ENCODE peak calls at places on chromosomes 7 and 10, in five cellular contexts. X is effector memory CD4-positive, alpha-beta T cell; Q is colonic mucosa; R is cardiac muscle cell; I is left ventricle myocardium inferior. H is an unnamed sample.

GRCh38 chr10:69363666-69364065 is 53.1 kb downstream of the TACR2 start:
- DNase-seq in X (no peak), Q (no peak), R (no peak), I (no peak), H (no peak)

GRCh38 chr7:39761435-39761834 is 138.1 kb downstream of the RALA start:
- DNase-seq in X (no peak), Q (no peak), R (no peak), I (no peak), H (no peak)

GRCh38 chr10:35195361-35196306 is 69.0 kb downstream of the CREM start:
- DNase-seq in X (peak; percentile 73), Q (peak; percentile 72), R (peak; percentile 98), I (peak; percentile 41), H (peak; percentile 97)

GRCh38 chr10:69838853-69839252 is 37.1 kb downstream of the COL13A1 start:
- DNase-seq in X (no peak), Q (no peak), R (peak; percentile 83), I (no peak), H (no peak)

GRCh38 chr10:43259248-43259980 is 7.5 kb downstream of the RASGEF1A start:
- DNase-seq in X (no peak), Q (no peak), R (no peak), I (no peak), H (no peak)

GRCh38 chr7:8117195-8117594 is 144.8 kb downstream of the ICA1 start:
- DNase-seq in X (no peak), Q (no peak), R (no peak), I (no peak), H (no peak)

GRCh38 chr7:111168182-111168581 is 77.3 kb downstream of the LRRN3 start:
- DNase-seq in X (no peak), Q (no peak), R (peak; percentile 23), I (no peak), H (no peak)

GRCh38 chr7:152512711-152513110 is 76.9 kb upstream of the KMT2C start:
- DNase-seq in X (no peak), Q (no peak), R (no peak), I (no peak), H (peak; percentile 21)

GRCh38 chr10:72792288-72792687 is 100.3 kb downstream of the MCU start:
- DNase-seq in X (no peak), Q (no peak), R (no peak), I (no peak), H (no peak)

GRCh38 chr10:15369642-15370211 is 1.4 kb downstream of the FAM171A1 start:
- DNase-seq in X (no peak), Q (peak; percentile 43), R (peak; percentile 36), I (peak; percentile 26), H (no peak)

GRCh38 chr7:101835136-101835535 is 17.7 kb downstream of the CUX1 start:
- DNase-seq in X (no peak), Q (no peak), R (no peak), I (no peak), H (no peak)

GRCh38 chr10:92110039-92110794 is 180.7 kb downstream of the CPEB3 start:
- DNase-seq in X (no peak), Q (no peak), R (peak; percentile 68), I (no peak), H (no peak)

GRCh38 chr10:92108747-92109146 is 182.1 kb downstream of the CPEB3 start:
- DNase-seq in X (no peak), Q (no peak), R (no peak), I (no peak), H (no peak)

GRCh38 chr10:92114201-92114600 is 176.7 kb downstream of the CPEB3 start:
- DNase-seq in X (no peak), Q (no peak), R (no peak), I (no peak), H (no peak)

GRCh38 chr10:92111336-92111939 is 179.4 kb downstream of the CPEB3 start:
- DNase-seq in X (no peak), Q (no peak), R (no peak), I (no peak), H (no peak)

GRCh38 chr10:92112462-92112861 is 178.4 kb downstream of the CPEB3 start:
- DNase-seq in X (no peak), Q (no peak), R (no peak), I (no peak), H (no peak)
- H3K27ac ChIP-seq in X (no peak overlapping the region), Q (no peak overlapping the region), R (no peak overlapping the region), I (no peak overlapping the region), H (no peak overlapping the region)

DNA sequence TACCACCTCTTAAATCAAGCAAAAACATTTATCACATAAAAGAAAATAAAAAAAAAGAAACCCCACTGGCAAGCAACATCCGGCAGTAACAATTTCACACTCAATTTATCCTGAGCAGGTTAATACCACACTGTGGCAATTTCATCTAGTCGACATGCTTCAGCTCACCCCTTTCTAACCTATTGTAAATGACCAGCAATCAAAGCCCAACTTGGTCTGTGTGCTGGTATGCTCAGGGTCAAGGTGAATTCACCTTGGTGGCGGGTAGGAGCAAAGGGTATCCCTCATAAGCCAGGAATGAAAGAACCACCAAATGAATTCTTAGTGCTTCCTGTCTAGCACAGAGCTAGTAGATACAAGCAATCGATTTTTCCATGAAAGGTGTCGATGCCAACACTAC is 109.1 kb upstream of the AFAP1L2 start:
- DNase-seq in X (no peak), Q (no peak), R (no peak), I (no peak), H (peak; percentile 56)
- H3K4me1 ChIP-seq in X (peaks cover 8% of the 10 kb centered on the region), Q (peaks cover 2% of the 10 kb centered on the region), R (peaks cover 27% of the 10 kb centered on the region), I (peaks cover 97% of the 10 kb centered on the region), H (peaks cover 83% of the 10 kb centered on the region)

GRCh38 chr10:93481213-93481930 is 762 bp downstream of the MYOF start:
- DNase-seq in X (no peak), Q (no peak), R (no peak), I (no peak), H (no peak)

GRCh38 chr10:93481931-93482834 is at the start of gene MYOF:
- DNase-seq in X (no peak), Q (peak; percentile 80), R (peak; percentile 90), I (peak; percentile 33), H (no peak)

GRCh38 chr10:93475871-93476270 is 6.3 kb downstream of the MYOF start:
- DNase-seq in X (no peak), Q (peak; percentile 75), R (no peak), I (no peak), H (no peak)

GRCh38 chr10:93476756-93477155 is 5.4 kb downstream of the MYOF start:
- DNase-seq in X (no peak), Q (no peak), R (no peak), I (no peak), H (no peak)

DNA sequence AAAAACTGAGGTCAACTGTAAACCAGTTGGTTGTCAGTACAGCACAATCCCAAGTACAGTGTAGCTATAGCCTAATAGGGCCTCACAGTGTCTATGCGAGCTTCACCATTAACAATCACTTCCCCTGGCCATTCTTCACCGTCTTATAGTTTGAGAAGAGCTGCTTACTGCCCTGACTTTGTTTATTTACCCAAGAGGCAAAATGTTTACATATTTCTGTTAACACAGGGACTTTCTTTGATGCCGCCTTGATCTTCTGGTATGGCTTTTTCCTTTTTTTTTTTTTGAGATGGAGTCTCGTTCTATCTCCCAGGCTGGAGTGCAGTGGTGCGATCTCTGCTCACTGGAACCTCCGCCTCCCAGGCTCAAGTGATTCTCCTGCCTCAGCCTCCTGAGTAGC is 3.3 kb downstream of the MYOF start:
- DNase-seq in X (no peak), Q (no peak), R (no peak), I (no peak), H (no peak)
- H3K27ac ChIP-seq in X (no peak overlapping the region), Q (no peak overlapping the region), R (no peak overlapping the region), I (no peak overlapping the region), H (no peak overlapping the region)

GRCh38 chr10:132229834-132230556 is 43.2 kb downstream of the DPYSL4 start:
- DNase-seq in X (no peak), Q (peak; percentile 51), R (peak; percentile 15), I (no peak), H (peak; percentile 37)
- H3K4me1 ChIP-seq in X (peaks cover 6% of the 10 kb centered on the region), Q (peaks cover 7% of the 10 kb centered on the region), R (no peaks in the 10 kb centered on the region), I (peaks cover 3% of the 10 kb centered on the region), H (peaks cover 10% of the 10 kb centered on the region)

GRCh38 chr7:73308074-73308664 is 457 bp downstream of the NSUN5 start:
- DNase-seq in X (no peak), Q (no peak), R (peak; percentile 8), I (no peak), H (no peak)
- H3K27ac ChIP-seq in X (peak overlapping the region; percentile 58), Q (peak overlapping the region; percentile 52), R (peak overlapping the region; percentile 38), I (peak overlapping the region; percentile 82), H (peak overlapping the region; percentile 72)

GRCh38 chr10:119669331-119669730 is 18.2 kb downstream of the BAG3 start:
- DNase-seq in X (no peak), Q (no peak), R (no peak), I (no peak), H (no peak)

GRCh38 chr10:119669975-119670640 is 18.9 kb downstream of the BAG3 start:
- DNase-seq in X (no peak), Q (no peak), R (no peak), I (peak; percentile 33), H (no peak)

GRCh38 chr10:119666709-119667004 is 15.5 kb downstream of the BAG3 start:
- DNase-seq in X (no peak), Q (no peak), R (no peak), I (no peak), H (no peak)

GRCh38 chr10:119667562-119668328 is 16.6 kb downstream of the BAG3 start:
- DNase-seq in X (no peak), Q (no peak), R (peak; percentile 93), I (peak; percentile 80), H (no peak)

GRCh38 chr10:119668461-119668860 is 17.3 kb downstream of the BAG3 start:
- DNase-seq in X (no peak), Q (no peak), R (no peak), I (no peak), H (no peak)
- H3K4me1 ChIP-seq in X (peaks cover 20% of the 10 kb centered on the region), Q (no peaks in the 10 kb centered on the region), R (peaks cover 53% of the 10 kb centered on the region), I (peaks cover 92% of the 10 kb centered on the region), H (peaks cover 11% of the 10 kb centered on the region)

DNA sequence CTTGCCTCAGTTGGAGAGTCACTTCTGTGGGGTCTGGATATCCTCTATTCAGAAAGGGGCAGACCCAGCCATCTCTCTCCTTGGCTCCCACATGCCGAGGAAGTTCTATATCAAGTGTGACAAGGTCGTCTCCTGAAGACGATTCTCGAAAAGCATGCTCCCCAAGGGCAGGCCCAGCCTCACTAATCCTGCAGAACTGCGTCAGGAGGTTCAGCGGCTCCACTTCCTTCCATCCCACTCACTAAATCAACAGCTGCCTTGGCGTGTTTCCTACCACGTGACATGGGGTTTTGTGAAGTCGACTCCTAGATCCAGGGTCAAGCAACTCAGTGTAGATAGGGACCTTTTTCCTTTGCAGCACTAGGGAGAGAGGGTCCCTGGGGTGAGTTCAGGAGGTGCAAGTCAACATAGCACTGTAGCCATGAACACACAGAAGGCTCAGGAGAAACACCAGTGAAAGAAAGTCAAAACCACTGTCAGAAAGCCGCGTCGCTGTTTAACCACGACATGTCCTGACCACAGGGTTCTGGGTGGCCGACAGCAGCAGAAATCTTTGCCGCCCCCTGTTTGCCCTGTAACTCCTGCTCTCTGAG is 156.4 kb downstream of the PRPF18 start:
- DNase-seq in X (no peak), Q (no peak), R (peak; percentile 30), I (no peak), H (no peak)
- H3K27ac ChIP-seq in X (no peak overlapping the region), Q (no peak overlapping the region), R (no peak overlapping the region), I (no peak overlapping the region), H (no peak overlapping the region)

GRCh38 chr10:125134483-125134848 is 25.9 kb downstream of the CTBP2 start:
- DNase-seq in X (no peak), Q (no peak), R (no peak), I (no peak), H (no peak)
- H3K4me1 ChIP-seq in X (no peaks in the 10 kb centered on the region), Q (no peaks in the 10 kb centered on the region), R (peaks cover 27% of the 10 kb centered on the region), I (peaks cover 90% of the 10 kb centered on the region), H (no peaks in the 10 kb centered on the region)